ENCODE peak calls at places on chromosomes 11 and 22, in six cellular contexts. D, L, K, C, V and E are unnamed samples.

GRCh38 chr11:81007046-81007445 is 1566.2 kb upstream of the TENM4 start:
- DNase-seq in D (no peak), L (no peak), C (no peak), K (peak), V (peak), E (peak)

GRCh38 chr11:35798423-35798822 is 135.8 kb downstream of the TRIM44 start:
- DNase-seq in L (no peak), D (no peak), K (peak), C (no peak), V (no peak), E (no peak)

GRCh38 chr11:102239906-102240305 is 77.4 kb upstream of the BIRC3 start:
- DNase-seq in L (no peak), C (no peak), V (no peak), K (no peak), D (no peak), E (no peak)

GRCh38 chr11:116357769-116358544 is 414.8 kb downstream of the BUD13 start:
- DNase-seq in V (no peak), K (no peak), D (peak), C (peak), L (peak), E (peak)

GRCh38 chr11:72576196-72576595 is 98.0 kb downstream of the PDE2A start:
- DNase-seq in L (no peak), D (no peak), C (no peak), K (no peak), V (no peak), E (no peak)

GRCh38 chr11:96227244-96227643 is 115.8 kb downstream of the MAML2 start:
- DNase-seq in V (no peak), C (no peak), K (no peak), D (no peak), L (no peak), E (no peak)

GRCh38 chr11:105078283-105078682 is 33.1 kb upstream of the CARD16 start:
- DNase-seq in L (no peak), D (no peak), K (no peak), C (no peak), V (no peak), E (no peak)

GRCh38 chr11:65576867-65577755 is 1.3 kb downstream of the EHBP1L1 start:
- DNase-seq in K (peak), C (no peak), V (peak), L (no peak), D (no peak), E (peak)

GRCh38 chr11:103547691-103548090 is 438.5 kb downstream of the DYNC2H1 start:
- DNase-seq in L (no peak), V (no peak), D (no peak), K (no peak), C (no peak), E (no peak)

GRCh38 chr11:1116104-1116503 is 41.4 kb downstream of the MUC2 start:
- DNase-seq in V (no peak), K (no peak), D (no peak), L (no peak), C (no peak), E (no peak)

GRCh38 chr22:44701824-44702478 is at the start of gene PRR5:
- DNase-seq in V (no peak), L (peak), K (peak), D (peak), C (peak), E (peak)

GRCh38 chr11:289145-289705 is 299 bp downstream of the PGGHG start:
- DNase-seq in K (no peak), D (no peak), V (no peak), L (no peak), C (no peak), E (no peak)

GRCh38 chr11:21931436-21932101 is 261.3 kb upstream of the ANO5 start:
- DNase-seq in V (no peak), C (no peak), K (no peak), D (no peak), L (no peak), E (no peak)

GRCh38 chr11:3641191-3641590 is 601 bp downstream of the ART5 start:
- DNase-seq in D (no peak), L (no peak), V (no peak), K (no peak), C (no peak), E (no peak)

GRCh38 chr22:48779661-48780596 is 1047.7 kb downstream of the BRD1 start:
- DNase-seq in K (no peak), L (no peak), D (no peak), V (no peak), C (no peak), E (no peak)
- TF ChIP-seq EZH2phosphoT487 in K (no peak), L (no peak), D (no peak), V (no peak), C (no peak), E (no peak)

GRCh38 chr11:117875397-117876048 is 935 bp downstream of the FXYD6 start:
- DNase-seq in D (peak), V (no peak), K (no peak), L (peak), C (no peak), E (no peak)
- TF ChIP-seq EZH2 in D (no peak), V (no peak), K (no peak), L (no peak), C (no peak), E (no peak)

DNA sequence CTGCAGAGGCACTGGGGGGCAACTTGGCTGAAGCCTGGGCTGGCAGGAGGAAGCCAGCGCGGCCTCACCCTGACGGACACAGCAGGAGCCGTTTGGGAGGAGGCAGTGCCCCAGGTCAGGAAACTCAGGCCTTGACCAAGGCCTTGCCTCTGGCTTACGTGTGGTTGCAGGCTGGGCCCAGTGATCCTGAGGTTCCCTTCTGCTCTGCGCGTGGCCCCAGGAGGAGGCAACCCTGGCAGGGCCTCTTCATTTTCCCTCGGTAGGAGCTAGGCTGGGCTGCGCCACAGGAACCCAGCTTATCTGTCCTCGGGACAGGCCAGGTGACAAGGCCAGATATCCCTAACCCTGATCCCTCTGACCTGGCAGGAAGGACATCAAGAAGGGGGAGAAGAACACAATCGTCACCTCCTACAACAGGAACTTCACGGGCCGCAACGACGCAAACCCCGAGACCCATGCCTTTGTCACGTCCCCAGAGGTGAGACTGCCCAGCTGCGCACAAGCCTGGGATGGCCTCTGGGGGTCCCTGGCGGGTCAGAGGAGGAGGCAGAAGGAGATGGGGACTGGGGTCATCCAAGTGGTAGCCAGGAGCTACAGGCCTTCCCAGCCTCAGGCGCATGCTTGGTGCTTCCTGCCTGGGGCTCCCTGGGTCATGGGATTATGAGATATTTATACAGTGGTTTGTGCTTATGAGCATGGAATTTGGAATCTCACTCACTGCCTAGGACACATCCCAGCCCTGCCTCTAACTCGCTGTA is 20.6 kb downstream of the POLR3H start:
- DNase-seq in D (peak), K (no peak), V (no peak), L (no peak), C (no peak), E (no peak)
- TF ChIP-seq CTCF in D (peak), K (no peak), V (no peak), L (no peak), C (no peak), E (no peak)

GRCh38 chr11:26806209-26806608 is 84.3 kb upstream of the SLC5A12 start:
- DNase-seq in C (no peak), K (no peak), V (no peak), L (no peak), D (no peak), E (no peak)
- TF ChIP-seq EZH2phosphoT487 in C (no peak), K (no peak), V (no peak), L (no peak), D (no peak), E (no peak)